ENCODE peak calls at places on chromosome 11, in ten cellular contexts. R is GM20000; O is GM23248; X is stimulated activated CD4-positive, alpha-beta T cell treated with anti-CD3 and anti-CD28 coated beads, Interleukin-2, amount 100 ng/mL, for 48 hours; B is astrocyte of the spinal cord; Q is upper lobe of left lung; H is activated T-helper 9 cell treated with anti-CD3 and anti-CD28 coated beads, Interleukin-2, amount 50 U/mL, for 16 hours; A is pons; P is tibial artery; N is stimulated activated CD8-positive, alpha-beta memory T cell treated with anti-CD3 and anti-CD28 coated beads, Interleukin-7, amount 100 ng/mL, for 1 hour. Y is an unnamed sample.

GRCh38 chr11:26766996-26767395 is 45.1 kb upstream of the SLC5A12 start:
- DNase-seq in P (no peak), R (no peak), N (no peak), Q (no peak), H (no peak), A (no peak), X (no peak), O (peak), B (peak), Y (no peak)

GRCh38 chr11:3911908-3912505 is 56.5 kb downstream of the STIM1 start:
- DNase-seq in P (no peak), B (no peak), X (no peak), A (no peak), R (no peak), N (no peak), H (no peak), Q (no peak), O (no peak), Y (no peak)

GRCh38 chr11:44661311-44661717 is 65.4 kb upstream of the TSPAN18 start:
- DNase-seq in Q (no peak), H (no peak), O (peak), P (no peak), N (no peak), X (no peak), R (peak), A (no peak), B (no peak), Y (no peak)

GRCh38 chr11:8082391-8083087 is 1.5 kb downstream of the TUB start:
- DNase-seq in X (no peak), O (peak), B (no peak), H (no peak), N (no peak), A (no peak), R (no peak), P (no peak), Q (no peak), Y (peak)

GRCh38 chr11:125141686-125142535 is 22.6 kb upstream of the PKNOX2 start:
- DNase-seq in B (peak), H (peak), A (no peak), O (peak), X (peak), N (peak), P (no peak), R (peak), Q (peak), Y (no peak)

GRCh38 chr11:132962026-132962425 is 570.3 kb downstream of the OPCML start:
- DNase-seq in A (peak), H (no peak), R (no peak), P (no peak), B (peak), Q (no peak), X (no peak), N (no peak), O (peak), Y (no peak)

GRCh38 chr11:86128914-86129313 is 60.0 kb upstream of the PICALM start:
- DNase-seq in H (no peak), N (no peak), P (no peak), Q (no peak), O (no peak), B (no peak), R (no peak), X (no peak), A (no peak), Y (no peak)

GRCh38 chr11:125165664-125166346 is 1.3 kb downstream of the PKNOX2 start:
- DNase-seq in N (no peak), Q (no peak), A (no peak), O (peak), X (no peak), B (peak), R (peak), P (no peak), H (no peak), Y (no peak)

GRCh38 chr11:75445315-75445953 is 12.4 kb upstream of the KLHL35 start:
- DNase-seq in O (peak), A (peak), X (peak), N (peak), P (peak), R (peak), B (peak), Q (peak), H (peak), Y (no peak)

GRCh38 chr11:66327171-66328035 is 8.8 kb downstream of the RIN1 start:
- DNase-seq in N (no peak), X (no peak), B (peak), R (no peak), A (no peak), P (no peak), O (peak), H (no peak), Q (no peak), Y (no peak)

GRCh38 chr11:94149435-94149834 is 20.8 kb downstream of the PANX1 start:
- DNase-seq in N (no peak), Q (no peak), P (no peak), R (no peak), X (no peak), A (no peak), B (peak), H (no peak), O (peak), Y (no peak)

GRCh38 chr11:60492488-60493009 is at the start of gene MS4A12:
- DNase-seq in A (no peak), Q (no peak), P (no peak), H (no peak), R (no peak), B (no peak), X (no peak), N (no peak), O (no peak), Y (no peak)

GRCh38 chr11:2898366-2899079 is 12.9 kb upstream of the CDKN1C start:
- DNase-seq in X (peak), B (peak), A (no peak), H (peak), Q (peak), O (peak), R (peak), N (peak), P (peak), Y (no peak)

GRCh38 chr11:32430586-32431357 is 4.6 kb downstream of the WT1 start:
- DNase-seq in A (no peak), H (no peak), P (no peak), B (no peak), R (peak), X (no peak), O (no peak), N (no peak), Q (no peak), Y (no peak)

GRCh38 chr11:114479331-114479730 is 40.1 kb downstream of the REXO2 start:
- DNase-seq in R (no peak), A (no peak), B (no peak), Q (no peak), P (no peak), N (no peak), H (no peak), O (no peak), X (no peak), Y (no peak)